ENCODE peak calls at places on chromosomes 7 and 10, in five cellular contexts. O, Y, J, B and C are unnamed samples.

GRCh38 chr7:24821045-24821853 is 64.0 kb upstream of the GSDME start:
- DNase-seq in O (peak; percentile 86), Y (peak; percentile 97), J (no peak), B (no peak), C (peak; percentile 82)

GRCh38 chr10:43122096-43122495 is 16.1 kb upstream of the CSGALNACT2 start:
- DNase-seq in O (no peak), Y (no peak), J (no peak), B (peak; percentile 54), C (no peak)

GRCh38 chr10:91420868-91421267 is 10.7 kb downstream of the HECTD2 start:
- DNase-seq in O (no peak), Y (no peak), J (no peak), B (no peak), C (no peak)

GRCh38 chr10:24953350-24954074 is 1.1 kb upstream of the PRTFDC1 start:
- DNase-seq in O (no peak), Y (peak; percentile 69), J (no peak), B (no peak), C (no peak)

GRCh38 chr10:32377458-32378370 is 30.8 kb upstream of the EPC1 start:
- DNase-seq in O (no peak), Y (peak; percentile 52), J (peak; percentile 37), B (no peak), C (no peak)

GRCh38 chr10:35712486-35712885 is 70.4 kb upstream of the FZD8 start:
- DNase-seq in O (no peak), Y (no peak), J (no peak), B (no peak), C (no peak)

GRCh38 chr10:17650416-17650815 is 6.5 kb downstream of the STAM start:
- DNase-seq in O (no peak), Y (no peak), J (no peak), B (no peak), C (no peak)

GRCh38 chr7:110841840-110842579 is 248.9 kb upstream of the LRRN3 start:
- DNase-seq in O (no peak), Y (no peak), J (peak; percentile 27), B (no peak), C (no peak)

GRCh38 chr10:92891885-92892705 is 43.8 kb downstream of the EXOC6 start:
- DNase-seq in O (peak; percentile 69), Y (peak; percentile 82), J (peak; percentile 6), B (no peak), C (peak; percentile 74)

GRCh38 chr10:15265558-15265957 is 97.1 kb upstream of the NMT2 start:
- DNase-seq in O (no peak), Y (no peak), J (no peak), B (no peak), C (no peak)

GRCh38 chr10:131274883-131275282 is 36.6 kb downstream of the TCERG1L start:
- DNase-seq in O (no peak), Y (no peak), J (no peak), B (no peak), C (no peak)

GRCh38 chr10:15313844-15314243 is 57.2 kb downstream of the FAM171A1 start:
- DNase-seq in O (no peak), Y (peak; percentile 37), J (peak; percentile 78), B (no peak), C (no peak)

GRCh38 chr10:70729763-70730357 is 55.3 kb downstream of the TBATA start:
- DNase-seq in O (no peak), Y (peak; percentile 45), J (peak; percentile 45), B (no peak), C (peak; percentile 42)

GRCh38 chr10:59907918-59908807 is 1.8 kb upstream of the CCDC6 start:
- DNase-seq in O (peak; percentile 65), Y (peak; percentile 85), J (no peak), B (peak; percentile 79), C (peak; percentile 86)

GRCh38 chr10:1420663-1421362 is 316.5 kb downstream of the ADARB2 start:
- DNase-seq in O (peak; percentile 58), Y (no peak), J (peak; percentile 85), B (peak; percentile 61), C (peak; percentile 56)

GRCh38 chr7:137501561-137501960 is 158.0 kb upstream of the PTN start:
- DNase-seq in O (no peak), Y (no peak), J (no peak), B (no peak), C (no peak)

GRCh38 chr7:121006731-121007315 is 18.3 kb downstream of the CPED1 start:
- DNase-seq in O (no peak), Y (peak; percentile 72), J (no peak), B (no peak), C (no peak)

GRCh38 chr10:132883391-132883881 is 58.9 kb downstream of the CFAP46 start:
- DNase-seq in O (no peak), Y (no peak), J (no peak), B (peak; percentile 43), C (no peak)

GRCh38 chr10:103724074-103724473 is 131.3 kb downstream of the SH3PXD2A start:
- DNase-seq in O (no peak), Y (no peak), J (no peak), B (no peak), C (no peak)

GRCh38 chr10:13987472-13987871 is 343.3 kb downstream of the FRMD4A start:
- DNase-seq in O (no peak), Y (peak; percentile 63), J (no peak), B (no peak), C (no peak)

GRCh38 chr7:102304668-102305067 is 18.0 kb downstream of the SH2B2 start:
- DNase-seq in O (no peak), Y (no peak), J (no peak), B (no peak), C (no peak)

GRCh38 chr7:140889150-140889549 is 35.6 kb downstream of the BRAF start:
- DNase-seq in O (no peak), Y (no peak), J (no peak), B (no peak), C (no peak)

GRCh38 chr10:1706711-1707110 is 30.6 kb downstream of the ADARB2 start:
- DNase-seq in O (no peak), Y (no peak), J (no peak), B (no peak), C (no peak)

GRCh38 chr10:96072673-96073072 is 29.3 kb downstream of the CCNJ start:
- DNase-seq in O (no peak), Y (no peak), J (no peak), B (no peak), C (no peak)

GRCh38 chr7:135661311-135662122 is 797 bp upstream of the STMP1 start:
- DNase-seq in O (no peak), Y (no peak), J (no peak), B (no peak), C (no peak)

GRCh38 chr7:32032211-32032610 is 38.0 kb downstream of the PDE1C start:
- DNase-seq in O (no peak), Y (no peak), J (no peak), B (no peak), C (no peak)

DNA sequence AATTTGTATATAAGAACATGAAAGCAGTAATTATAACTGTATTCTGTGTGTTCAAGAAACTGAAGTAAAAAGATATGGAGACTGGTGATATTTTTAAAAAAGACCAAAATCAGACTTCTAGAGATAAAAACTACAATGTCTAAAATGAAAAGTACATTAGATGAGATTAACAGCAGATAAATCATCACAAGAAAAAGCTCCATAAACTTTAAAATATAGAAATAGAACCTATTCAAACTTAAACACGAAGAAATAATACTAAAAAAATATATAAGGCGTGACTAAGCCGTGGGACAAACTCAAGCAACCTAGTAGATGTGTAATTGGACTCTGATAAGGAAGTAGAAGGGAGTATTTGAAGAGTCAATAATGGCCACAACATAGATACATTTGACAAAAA is 189.1 kb upstream of the ZMIZ1 start:
- DNase-seq in O (no peak), Y (no peak), J (no peak), B (no peak), C (no peak)
- H3K4me3 ChIP-seq in O (no peak overlapping the region), Y (no peak overlapping the region), J (no peak overlapping the region), B (no peak overlapping the region), C (no peak overlapping the region)

GRCh38 chr10:98332623-98333269 is 64.8 kb upstream of the LOXL4 start:
- DNase-seq in O (no peak), Y (peak; percentile 77), J (no peak), B (no peak), C (no peak)

GRCh38 chr10:98328640-98329039 is 60.6 kb upstream of the LOXL4 start:
- DNase-seq in O (no peak), Y (no peak), J (no peak), B (no peak), C (no peak)

GRCh38 chr10:98326621-98327027 is 58.6 kb upstream of the LOXL4 start:
- DNase-seq in O (no peak), Y (no peak), J (no peak), B (no peak), C (no peak)

GRCh38 chr10:98328163-98328562 is 60.2 kb upstream of the LOXL4 start:
- DNase-seq in O (no peak), Y (no peak), J (no peak), B (no peak), C (no peak)

DNA sequence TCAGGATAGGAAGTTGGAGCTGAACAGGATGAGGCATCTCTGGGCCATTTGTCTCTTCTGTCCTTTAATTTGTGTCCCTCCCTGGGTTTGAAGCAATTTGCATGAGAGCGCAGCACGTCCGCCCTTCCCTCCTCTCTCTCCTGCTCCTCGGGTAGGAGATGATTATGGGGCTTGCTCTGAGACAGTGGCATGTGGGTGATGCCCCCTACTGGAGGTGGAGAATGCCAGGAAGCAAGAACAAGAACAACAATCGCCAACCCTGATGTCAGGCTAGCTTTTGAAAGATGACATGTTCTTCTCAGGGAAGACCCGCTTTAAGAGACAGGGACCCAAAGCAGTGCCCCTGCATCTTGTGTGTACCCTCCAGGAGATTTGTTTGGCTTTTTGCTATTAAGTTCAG is 63.9 kb upstream of the LOXL4 start:
- DNase-seq in O (no peak), Y (no peak), J (no peak), B (no peak), C (no peak)
- TF ChIP-seq CTCF in O (peak; percentile 37), Y (peak; percentile 39), J (peak; percentile 40), B (peak; percentile 18), C (no peak)

DNA sequence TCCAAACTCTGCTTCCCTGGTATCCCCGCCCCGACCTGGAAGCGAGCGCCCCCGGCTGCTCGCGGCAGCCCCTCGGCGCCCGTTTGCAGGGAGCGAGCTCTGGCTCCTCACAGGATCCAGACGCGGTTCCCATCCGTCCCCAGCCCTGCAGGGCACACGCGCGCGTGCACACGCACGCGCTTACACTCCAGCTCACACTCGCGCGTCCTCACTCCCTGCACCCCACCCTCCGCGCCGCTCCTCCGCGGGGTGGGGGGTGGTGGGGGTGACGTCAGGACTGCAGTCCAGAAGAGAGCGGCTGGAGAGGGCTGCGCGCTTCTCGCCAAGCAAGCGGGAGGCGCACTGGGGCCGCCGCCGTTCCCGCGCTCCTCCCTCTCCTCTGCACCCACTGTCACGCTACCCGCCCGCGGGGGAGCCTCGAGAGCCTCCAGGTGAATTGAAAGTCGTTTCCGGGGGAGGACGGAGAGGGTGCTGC is 255.6 kb downstream of the OTUD1 start:
- DNase-seq in O (no peak), Y (no peak), J (peak; percentile 36), B (no peak), C (no peak)
- H3K4me3 ChIP-seq in O (no peak overlapping the region), Y (no peak overlapping the region), J (no peak overlapping the region), B (no peak overlapping the region), C (no peak overlapping the region)

GRCh38 chr10:109914966-109915365 is 8.3 kb downstream of the XPNPEP1 start:
- DNase-seq in O (peak; percentile 47), Y (peak; percentile 97), J (no peak), B (no peak), C (peak; percentile 72)

GRCh38 chr10:109913351-109913902 is 9.9 kb downstream of the XPNPEP1 start:
- DNase-seq in O (no peak), Y (no peak), J (no peak), B (no peak), C (no peak)

GRCh38 chr10:109919224-109919623 is 4.1 kb downstream of the XPNPEP1 start:
- DNase-seq in O (no peak), Y (no peak), J (no peak), B (no peak), C (no peak)

GRCh38 chr10:109912335-109913282 is 10.7 kb downstream of the XPNPEP1 start:
- DNase-seq in O (no peak), Y (no peak), J (no peak), B (no peak), C (peak; percentile 45)

GRCh38 chr10:109915566-109915965 is 7.7 kb downstream of the XPNPEP1 start:
- DNase-seq in O (no peak), Y (peak; percentile 54), J (no peak), B (no peak), C (no peak)
- TF ChIP-seq CTCF in O (no peak), Y (no peak), J (no peak), B (no peak), C (no peak)